ENCODE peak calls at places on chromosomes 12 and 14, in eight cellular contexts. One of them, this sample, is unnamed.

GRCh38 chr12:18799561-18799960 is 61.6 kb downstream of the CAPZA3 start:
- DNase-seq in H1: no peak
- DNase-seq in K562: no peak
- DNase-seq in endothelial cell of umbilical vein: peak; percentile 13
- DNase-seq in HCT116: no peak
- DNase-seq in GM12878: no peak
- DNase-seq in HepG2: no peak
- DNase-seq in A549: no peak
- DNase-seq in this sample: no peak

GRCh38 chr14:92144708-92145107 is 22.9 kb downstream of the CPSF2 start:
- DNase-seq in GM12878: no peak
- DNase-seq in H1: no peak
- DNase-seq in HCT116: no peak
- DNase-seq in endothelial cell of umbilical vein: no peak
- DNase-seq in HepG2: no peak
- DNase-seq in K562: no peak
- DNase-seq in A549: no peak
- DNase-seq in this sample: no peak

GRCh38 chr12:76158518-76159321 is 74.2 kb upstream of the NAP1L1 start:
- DNase-seq in HCT116: peak; percentile 34
- DNase-seq in H1: peak; percentile 73
- DNase-seq in K562: peak; percentile 77
- DNase-seq in HepG2: peak; percentile 53
- DNase-seq in GM12878: peak; percentile 91
- DNase-seq in A549: peak; percentile 75
- DNase-seq in endothelial cell of umbilical vein: peak; percentile 78
- DNase-seq in this sample: peak; percentile 55

GRCh38 chr12:31586703-31587102 is 4.2 kb downstream of the DENND5B start:
- DNase-seq in HCT116: no peak
- DNase-seq in endothelial cell of umbilical vein: no peak
- DNase-seq in H1: no peak
- DNase-seq in K562: no peak
- DNase-seq in A549: no peak
- DNase-seq in HepG2: no peak
- DNase-seq in GM12878: peak; percentile 52
- DNase-seq in this sample: no peak

GRCh38 chr12:70418101-70418500 is 52.0 kb downstream of the KCNMB4 start:
- DNase-seq in HepG2: no peak
- DNase-seq in K562: no peak
- DNase-seq in HCT116: no peak
- DNase-seq in A549: no peak
- DNase-seq in endothelial cell of umbilical vein: no peak
- DNase-seq in GM12878: no peak
- DNase-seq in H1: no peak
- DNase-seq in this sample: no peak

GRCh38 chr12:54175130-54175963 is 13.4 kb downstream of the SMUG1 start:
- DNase-seq in A549: no peak
- DNase-seq in endothelial cell of umbilical vein: no peak
- DNase-seq in GM12878: no peak
- DNase-seq in H1: no peak
- DNase-seq in HCT116: no peak
- DNase-seq in K562: peak; percentile 44
- DNase-seq in HepG2: no peak
- DNase-seq in this sample: peak; percentile 72

GRCh38 chr14:69917287-69917686 is 38.1 kb downstream of the SMOC1 start:
- DNase-seq in GM12878: no peak
- DNase-seq in H1: no peak
- DNase-seq in A549: no peak
- DNase-seq in K562: no peak
- DNase-seq in endothelial cell of umbilical vein: no peak
- DNase-seq in HepG2: peak; percentile 18
- DNase-seq in HCT116: no peak
- DNase-seq in this sample: no peak

GRCh38 chr14:30849354-30849753 is 25.0 kb upstream of the COCH start:
- DNase-seq in endothelial cell of umbilical vein: no peak
- DNase-seq in HepG2: no peak
- DNase-seq in K562: no peak
- DNase-seq in H1: no peak
- DNase-seq in HCT116: no peak
- DNase-seq in A549: no peak
- DNase-seq in GM12878: peak; percentile 79
- DNase-seq in this sample: peak; percentile 61

GRCh38 chr12:8712572-8712971 is 14.8 kb downstream of the RIMKLB start:
- DNase-seq in endothelial cell of umbilical vein: peak; percentile 62
- DNase-seq in H1: no peak
- DNase-seq in A549: no peak
- DNase-seq in K562: no peak
- DNase-seq in HCT116: no peak
- DNase-seq in HepG2: no peak
- DNase-seq in GM12878: no peak
- DNase-seq in this sample: no peak

GRCh38 chr14:102583726-102584125 is 8.7 kb upstream of the RCOR1 start:
- DNase-seq in endothelial cell of umbilical vein: no peak
- DNase-seq in HCT116: no peak
- DNase-seq in H1: no peak
- DNase-seq in K562: no peak
- DNase-seq in GM12878: no peak
- DNase-seq in HepG2: no peak
- DNase-seq in A549: no peak
- DNase-seq in this sample: no peak

GRCh38 chr12:72295744-72296143 is 23.6 kb downstream of the TRHDE start:
- DNase-seq in HepG2: no peak
- DNase-seq in H1: no peak
- DNase-seq in endothelial cell of umbilical vein: no peak
- DNase-seq in A549: no peak
- DNase-seq in GM12878: no peak
- DNase-seq in K562: no peak
- DNase-seq in HCT116: no peak
- DNase-seq in this sample: no peak

GRCh38 chr12:53659011-53659551 is 16.8 kb downstream of the ATP5MC2 start:
- DNase-seq in GM12878: no peak
- DNase-seq in H1: no peak
- DNase-seq in endothelial cell of umbilical vein: peak; percentile 90
- DNase-seq in HCT116: peak; percentile 45
- DNase-seq in K562: no peak
- DNase-seq in HepG2: peak; percentile 96
- DNase-seq in A549: peak; percentile 81
- DNase-seq in this sample: no peak

GRCh38 chr12:124032265-124032886 is 59.4 kb downstream of the ZNF664 start:
- DNase-seq in K562: peak; percentile 80
- DNase-seq in HCT116: peak; percentile 19
- DNase-seq in HepG2: peak; percentile 36
- DNase-seq in endothelial cell of umbilical vein: peak; percentile 59
- DNase-seq in GM12878: no peak
- DNase-seq in A549: peak; percentile 65
- DNase-seq in H1: peak; percentile 60
- DNase-seq in this sample: peak; percentile 75

GRCh38 chr12:124273630-124274029 is 21.3 kb upstream of the RFLNA start:
- DNase-seq in H1: peak; percentile 66
- DNase-seq in endothelial cell of umbilical vein: peak; percentile 65
- DNase-seq in K562: peak; percentile 85
- DNase-seq in GM12878: peak; percentile 37
- DNase-seq in HCT116: peak; percentile 79
- DNase-seq in HepG2: peak; percentile 90
- DNase-seq in A549: peak; percentile 77
- DNase-seq in this sample: peak; percentile 91

DNA sequence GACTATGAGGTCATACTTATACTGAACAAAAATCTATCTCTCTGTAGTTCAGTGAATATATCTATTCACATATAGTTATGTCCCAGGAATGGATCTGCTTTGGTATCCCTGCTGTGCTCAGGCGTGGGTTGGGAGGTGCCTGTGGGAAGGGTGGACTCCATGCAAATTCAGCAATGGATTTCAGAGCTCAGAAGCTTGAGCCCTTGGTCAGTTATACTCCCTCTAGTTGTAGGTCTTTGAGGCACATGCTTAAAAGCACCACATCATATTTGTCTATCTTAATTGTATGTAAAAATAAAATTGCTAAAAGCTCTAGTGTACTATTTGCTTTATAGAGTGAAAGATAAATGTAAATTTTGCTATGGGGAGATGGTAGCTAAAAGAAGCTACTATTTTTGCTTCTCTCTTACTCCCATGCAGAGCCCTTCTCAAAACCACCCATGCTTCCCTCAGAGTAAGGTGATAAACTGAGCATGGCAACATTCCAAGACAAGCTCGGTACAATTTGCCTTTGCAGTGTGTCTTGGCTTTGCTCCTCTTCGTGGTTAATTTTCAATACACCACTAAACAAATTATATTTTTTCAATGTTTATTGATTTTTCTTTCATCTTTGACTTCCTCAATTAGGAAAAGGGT is 54.9 kb downstream of the SLC16A7 start:
- DNase-seq in HepG2: no peak
- DNase-seq in A549: no peak
- DNase-seq in endothelial cell of umbilical vein: no peak
- DNase-seq in K562: no peak
- DNase-seq in H1: no peak
- DNase-seq in HCT116: no peak
- DNase-seq in GM12878: no peak
- DNase-seq in this sample: no peak
- TF ChIP-seq CTCF in HepG2: no peak
- TF ChIP-seq CTCF in A549: no peak
- TF ChIP-seq CTCF in endothelial cell of umbilical vein: no peak
- TF ChIP-seq CTCF in K562: no peak
- TF ChIP-seq CTCF in H1: peak; percentile 5
- TF ChIP-seq CTCF in HCT116: no peak
- TF ChIP-seq CTCF in GM12878: no peak
- TF ChIP-seq CTCF in this sample: no peak

DNA sequence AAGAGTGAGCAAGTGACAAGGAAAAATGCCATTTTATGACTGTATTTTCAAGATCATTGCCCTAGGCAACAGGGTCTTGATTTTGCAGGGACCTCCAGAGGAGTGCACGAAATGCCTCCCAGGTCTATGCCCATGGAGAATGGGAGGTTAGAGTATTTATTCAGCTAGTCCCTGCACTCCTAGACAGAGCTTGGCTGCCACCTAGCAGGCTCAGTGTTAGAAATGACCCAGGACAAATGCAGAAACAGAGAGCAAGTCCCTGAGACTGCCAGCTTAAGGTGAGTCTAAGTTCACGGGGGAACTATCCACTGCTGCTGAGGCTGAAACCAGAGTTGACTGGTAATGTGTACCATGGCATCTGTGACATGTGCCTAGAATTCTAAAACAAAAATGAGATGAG is 506.4 kb downstream of the MED13L start:
- DNase-seq in HCT116: peak; percentile 13
- DNase-seq in HepG2: peak; percentile 33
- DNase-seq in H1: no peak
- DNase-seq in GM12878: no peak
- DNase-seq in endothelial cell of umbilical vein: no peak
- DNase-seq in K562: no peak
- DNase-seq in A549: peak; percentile 51
- DNase-seq in this sample: peak; percentile 8
- TF ChIP-seq MAX in HCT116: no peak
- TF ChIP-seq MAX in HepG2: no peak
- TF ChIP-seq MAX in H1: no peak
- TF ChIP-seq MAX in GM12878: no peak
- TF ChIP-seq MAX in endothelial cell of umbilical vein: no peak
- TF ChIP-seq MAX in K562: no peak
- TF ChIP-seq MAX in A549: no peak
- TF ChIP-seq MAX in this sample: no peak

DNA sequence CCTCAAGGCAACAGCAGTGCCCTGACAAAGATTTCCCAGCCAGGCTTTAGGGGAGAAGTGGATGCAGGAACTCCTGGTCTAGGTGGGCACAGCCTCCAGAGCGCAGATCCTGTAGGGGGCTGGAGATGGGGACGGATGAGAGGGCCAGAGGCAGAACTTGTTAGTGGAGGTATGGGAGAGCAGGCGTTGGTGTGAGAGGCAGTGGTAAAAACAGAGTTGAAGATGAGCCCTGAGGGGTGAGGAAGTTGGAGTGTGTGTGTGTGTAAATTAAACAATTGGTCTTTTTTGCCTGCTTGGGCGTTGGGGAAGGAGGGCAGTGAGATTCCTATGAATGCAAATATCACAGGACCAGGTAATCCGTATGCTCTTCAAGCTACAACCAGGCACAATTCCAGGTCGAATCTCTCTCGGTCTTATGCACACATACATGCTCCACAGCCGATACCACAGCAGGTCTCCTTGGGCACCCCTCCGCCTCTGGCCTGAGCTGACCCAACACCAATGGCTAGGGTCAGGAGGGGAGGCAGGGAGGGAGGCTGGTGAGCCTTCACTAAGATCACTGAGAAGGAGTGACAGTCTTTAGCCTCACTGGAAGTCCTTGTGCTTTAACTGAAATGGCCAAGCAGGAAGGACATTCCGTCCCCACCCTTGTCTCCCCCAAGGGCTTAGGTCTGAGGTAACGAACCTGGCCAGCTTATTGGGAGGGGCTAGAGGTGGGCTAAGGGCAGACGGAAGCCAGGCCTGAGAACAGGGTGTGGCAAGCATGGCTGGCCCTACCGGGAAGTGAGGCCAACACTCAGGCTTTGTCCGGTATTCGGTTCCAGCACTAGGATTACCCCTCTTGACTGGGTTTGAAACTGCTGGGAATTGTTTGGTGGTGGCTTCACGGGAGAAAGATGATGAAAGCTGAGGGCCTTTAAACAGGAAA is 1.5 kb upstream of the KRT7 start:
- DNase-seq in A549: peak; percentile 58
- DNase-seq in K562: no peak
- DNase-seq in endothelial cell of umbilical vein: no peak
- DNase-seq in HCT116: no peak
- DNase-seq in H1: no peak
- DNase-seq in HepG2: no peak
- DNase-seq in GM12878: no peak
- DNase-seq in this sample: no peak
- TF ChIP-seq POLR2A in A549: peak; percentile 8
- TF ChIP-seq POLR2A in K562: no peak
- TF ChIP-seq POLR2A in endothelial cell of umbilical vein: no peak
- TF ChIP-seq POLR2A in HCT116: no peak
- TF ChIP-seq POLR2A in H1: no peak
- TF ChIP-seq POLR2A in HepG2: no peak
- TF ChIP-seq POLR2A in GM12878: no peak
- TF ChIP-seq POLR2A in this sample: no peak

GRCh38 chr12:113305281-113305856 is 29.5 kb downstream of the SLC8B1 start:
- DNase-seq in HCT116: no peak
- DNase-seq in A549: no peak
- DNase-seq in HepG2: no peak
- DNase-seq in endothelial cell of umbilical vein: no peak
- DNase-seq in K562: no peak
- DNase-seq in H1: no peak
- DNase-seq in GM12878: no peak
- DNase-seq in this sample: no peak

GRCh38 chr12:113306382-113306781 is 28.5 kb downstream of the SLC8B1 start:
- DNase-seq in H1: no peak
- DNase-seq in HepG2: no peak
- DNase-seq in HCT116: no peak
- DNase-seq in endothelial cell of umbilical vein: no peak
- DNase-seq in GM12878: no peak
- DNase-seq in K562: no peak
- DNase-seq in A549: no peak
- DNase-seq in this sample: no peak

GRCh38 chr12:113315358-113315757 is 19.6 kb downstream of the SLC8B1 start:
- DNase-seq in K562: no peak
- DNase-seq in A549: no peak
- DNase-seq in H1: no peak
- DNase-seq in endothelial cell of umbilical vein: no peak
- DNase-seq in GM12878: no peak
- DNase-seq in HCT116: no peak
- DNase-seq in HepG2: no peak
- DNase-seq in this sample: no peak

GRCh38 chr12:113314121-113314529 is 20.8 kb downstream of the SLC8B1 start:
- DNase-seq in K562: peak; percentile 83
- DNase-seq in GM12878: no peak
- DNase-seq in A549: no peak
- DNase-seq in HepG2: no peak
- DNase-seq in HCT116: no peak
- DNase-seq in endothelial cell of umbilical vein: no peak
- DNase-seq in H1: no peak
- DNase-seq in this sample: no peak

GRCh38 chr12:113310489-113310888 is 24.4 kb downstream of the SLC8B1 start:
- DNase-seq in HepG2: peak; percentile 15
- DNase-seq in HCT116: no peak
- DNase-seq in endothelial cell of umbilical vein: no peak
- DNase-seq in H1: no peak
- DNase-seq in GM12878: no peak
- DNase-seq in A549: peak; percentile 71
- DNase-seq in K562: no peak
- DNase-seq in this sample: peak; percentile 69
- TF ChIP-seq CTCF in HepG2: peak; percentile 52
- TF ChIP-seq CTCF in HCT116: no peak
- TF ChIP-seq CTCF in endothelial cell of umbilical vein: no peak
- TF ChIP-seq CTCF in H1: peak; percentile 29
- TF ChIP-seq CTCF in GM12878: no peak
- TF ChIP-seq CTCF in A549: peak; percentile 27
- TF ChIP-seq CTCF in K562: no peak
- TF ChIP-seq CTCF in this sample: peak; percentile 41

This sample was measured in NB4.